ENCODE peak calls at places on chromosomes 3 and 15, in ten cellular contexts. One of them, this sample, is unnamed.

GRCh38 chr15:33007295-33007855 is 187.1 kb downstream of the FMN1 start:
- DNase-seq in COR-L47: no peak
- DNase-seq in SK-N-MC: no peak
- DNase-seq in NCI-H524 treated with DMSO at 0.1 percent for 48 hours: no peak
- DNase-seq in DMS79 treated with DMSO at 0.1 percent for 48 hours: no peak
- DNase-seq in endodermal cell: peak
- DNase-seq in A172: peak
- DNase-seq in NCI-H1417: no peak
- DNase-seq in NCI-H226: peak
- DNase-seq in activated gamma-delta T cell treated with Interleukin-2 at 50 U/mL for 16 hours: no peak
- DNase-seq in this sample: no peak

GRCh38 chr15:69668963-69669362 is 216.3 kb downstream of the RPLP1 start:
- DNase-seq in COR-L47: no peak
- DNase-seq in A172: no peak
- DNase-seq in SK-N-MC: no peak
- DNase-seq in DMS79 treated with DMSO at 0.1 percent for 48 hours: no peak
- DNase-seq in NCI-H524 treated with DMSO at 0.1 percent for 48 hours: no peak
- DNase-seq in NCI-H1417: no peak
- DNase-seq in endodermal cell: no peak
- DNase-seq in activated gamma-delta T cell treated with Interleukin-2 at 50 U/mL for 16 hours: peak
- DNase-seq in NCI-H226: no peak
- DNase-seq in this sample: no peak

GRCh38 chr3:42851228-42851834 is 24.3 kb downstream of the CYP8B1 start:
- DNase-seq in endodermal cell: peak
- DNase-seq in activated gamma-delta T cell treated with Interleukin-2 at 50 U/mL for 16 hours: no peak
- DNase-seq in DMS79 treated with DMSO at 0.1 percent for 48 hours: no peak
- DNase-seq in NCI-H1417: no peak
- DNase-seq in SK-N-MC: no peak
- DNase-seq in NCI-H524 treated with DMSO at 0.1 percent for 48 hours: no peak
- DNase-seq in COR-L47: no peak
- DNase-seq in NCI-H226: peak
- DNase-seq in A172: no peak
- DNase-seq in this sample: no peak

GRCh38 chr15:34637305-34637704 is 53.9 kb upstream of the GOLGA8B start:
- DNase-seq in DMS79 treated with DMSO at 0.1 percent for 48 hours: no peak
- DNase-seq in activated gamma-delta T cell treated with Interleukin-2 at 50 U/mL for 16 hours: no peak
- DNase-seq in A172: no peak
- DNase-seq in NCI-H1417: no peak
- DNase-seq in SK-N-MC: no peak
- DNase-seq in NCI-H524 treated with DMSO at 0.1 percent for 48 hours: no peak
- DNase-seq in COR-L47: no peak
- DNase-seq in endodermal cell: no peak
- DNase-seq in NCI-H226: no peak
- DNase-seq in this sample: no peak

GRCh38 chr3:177817746-177818145 is 620.5 kb upstream of the TBL1XR1 start:
- DNase-seq in DMS79 treated with DMSO at 0.1 percent for 48 hours: no peak
- DNase-seq in NCI-H226: no peak
- DNase-seq in COR-L47: no peak
- DNase-seq in SK-N-MC: no peak
- DNase-seq in activated gamma-delta T cell treated with Interleukin-2 at 50 U/mL for 16 hours: no peak
- DNase-seq in NCI-H524 treated with DMSO at 0.1 percent for 48 hours: no peak
- DNase-seq in A172: no peak
- DNase-seq in NCI-H1417: no peak
- DNase-seq in endodermal cell: no peak
- DNase-seq in this sample: no peak

GRCh38 chr3:129016366-129016724 is 15.2 kb downstream of the EFCC1 start:
- DNase-seq in activated gamma-delta T cell treated with Interleukin-2 at 50 U/mL for 16 hours: peak
- DNase-seq in NCI-H524 treated with DMSO at 0.1 percent for 48 hours: peak
- DNase-seq in endodermal cell: no peak
- DNase-seq in NCI-H1417: peak
- DNase-seq in COR-L47: peak
- DNase-seq in NCI-H226: no peak
- DNase-seq in A172: peak
- DNase-seq in DMS79 treated with DMSO at 0.1 percent for 48 hours: peak
- DNase-seq in SK-N-MC: no peak
- DNase-seq in this sample: peak

GRCh38 chr3:108642526-108642925 is 53.0 kb downstream of the DZIP3 start:
- DNase-seq in COR-L47: no peak
- DNase-seq in A172: no peak
- DNase-seq in DMS79 treated with DMSO at 0.1 percent for 48 hours: no peak
- DNase-seq in endodermal cell: no peak
- DNase-seq in NCI-H226: no peak
- DNase-seq in SK-N-MC: no peak
- DNase-seq in NCI-H1417: no peak
- DNase-seq in NCI-H524 treated with DMSO at 0.1 percent for 48 hours: no peak
- DNase-seq in activated gamma-delta T cell treated with Interleukin-2 at 50 U/mL for 16 hours: no peak
- DNase-seq in this sample: no peak

GRCh38 chr15:63870403-63871209 is 36.9 kb upstream of the HERC1 start:
- DNase-seq in NCI-H226: peak
- DNase-seq in NCI-H1417: no peak
- DNase-seq in endodermal cell: peak
- DNase-seq in COR-L47: no peak
- DNase-seq in SK-N-MC: no peak
- DNase-seq in DMS79 treated with DMSO at 0.1 percent for 48 hours: no peak
- DNase-seq in activated gamma-delta T cell treated with Interleukin-2 at 50 U/mL for 16 hours: no peak
- DNase-seq in A172: peak
- DNase-seq in NCI-H524 treated with DMSO at 0.1 percent for 48 hours: no peak
- DNase-seq in this sample: no peak